ENCODE peak calls at places on chromosomes 11 and 22, in four cellular contexts. One of them, this sample, is unnamed.

GRCh38 chr22:22897036-22897435 is 9.4 kb downstream of the IGLL5 start:
- DNase-seq in mesothelial cell of epicardium: no peak
- DNase-seq in breast epithelium: no peak
- DNase-seq in HL-60: no peak
- DNase-seq in this sample: no peak

GRCh38 chr11:2467695-2468055 is 22.9 kb downstream of the KCNQ1 start:
- DNase-seq in HL-60: no peak
- DNase-seq in mesothelial cell of epicardium: no peak
- DNase-seq in breast epithelium: no peak
- DNase-seq in this sample: no peak

GRCh38 chr11:63829823-63830489 is 9.0 kb upstream of the MARK2 start:
- DNase-seq in HL-60: no peak
- DNase-seq in breast epithelium: no peak
- DNase-seq in mesothelial cell of epicardium: no peak
- DNase-seq in this sample: peak

GRCh38 chr22:43945632-43946390 is 9.4 kb upstream of the SAMM50 start:
- DNase-seq in HL-60: peak
- DNase-seq in breast epithelium: no peak
- DNase-seq in mesothelial cell of epicardium: peak
- DNase-seq in this sample: no peak

GRCh38 chr11:97087419-97087818 is 697.6 kb downstream of the JRKL start:
- DNase-seq in HL-60: no peak
- DNase-seq in mesothelial cell of epicardium: no peak
- DNase-seq in breast epithelium: no peak
- DNase-seq in this sample: no peak

GRCh38 chr11:83540112-83540675 is 254.0 kb upstream of the CCDC90B start:
- DNase-seq in breast epithelium: no peak
- DNase-seq in HL-60: no peak
- DNase-seq in mesothelial cell of epicardium: no peak
- DNase-seq in this sample: no peak

GRCh38 chr11:118241191-118242098 is 10.7 kb downstream of the MPZL3 start:
- DNase-seq in mesothelial cell of epicardium: peak
- DNase-seq in HL-60: peak
- DNase-seq in breast epithelium: peak
- DNase-seq in this sample: no peak

GRCh38 chr22:22021160-22021750 is 38.7 kb upstream of the TOP3B start:
- DNase-seq in mesothelial cell of epicardium: no peak
- DNase-seq in HL-60: no peak
- DNase-seq in breast epithelium: no peak
- DNase-seq in this sample: no peak

GRCh38 chr11:111185259-111185658 is 60.3 kb upstream of the POU2AF2 start:
- DNase-seq in mesothelial cell of epicardium: no peak
- DNase-seq in HL-60: no peak
- DNase-seq in breast epithelium: no peak
- DNase-seq in this sample: peak

GRCh38 chr11:108498046-108498815 is at the start of gene POGLUT3:
- DNase-seq in breast epithelium: no peak
- DNase-seq in mesothelial cell of epicardium: peak
- DNase-seq in HL-60: peak
- DNase-seq in this sample: no peak

GRCh38 chr11:19786644-19787043 is 74.0 kb downstream of the NAV2 start:
- DNase-seq in mesothelial cell of epicardium: no peak
- DNase-seq in breast epithelium: no peak
- DNase-seq in HL-60: no peak
- DNase-seq in this sample: no peak

GRCh38 chr11:28834877-28835276 is 726.7 kb downstream of the METTL15 start:
- DNase-seq in HL-60: no peak
- DNase-seq in breast epithelium: no peak
- DNase-seq in mesothelial cell of epicardium: no peak
- DNase-seq in this sample: peak

GRCh38 chr11:76674517-76675400 is 4.2 kb upstream of the LRRC32 start:
- DNase-seq in mesothelial cell of epicardium: no peak
- DNase-seq in breast epithelium: no peak
- DNase-seq in HL-60: no peak
- DNase-seq in this sample: no peak

GRCh38 chr11:96215094-96215782 is 127.8 kb downstream of the MAML2 start:
- DNase-seq in breast epithelium: no peak
- DNase-seq in mesothelial cell of epicardium: no peak
- DNase-seq in HL-60: peak
- DNase-seq in this sample: no peak

GRCh38 chr11:118921929-118922744 is 3.6 kb downstream of the BCL9L start:
- DNase-seq in mesothelial cell of epicardium: no peak
- DNase-seq in HL-60: no peak
- DNase-seq in breast epithelium: peak
- DNase-seq in this sample: no peak

GRCh38 chr11:13280323-13280722 is 2.7 kb downstream of the BMAL1 start:
- DNase-seq in mesothelial cell of epicardium: no peak
- DNase-seq in breast epithelium: no peak
- DNase-seq in HL-60: no peak
- DNase-seq in this sample: no peak

GRCh38 chr11:113839842-113840241 is 35.5 kb downstream of the USP28 start:
- DNase-seq in HL-60: no peak
- DNase-seq in mesothelial cell of epicardium: no peak
- DNase-seq in breast epithelium: no peak
- DNase-seq in this sample: no peak

GRCh38 chr11:126718319-126718718 is 282.3 kb downstream of the KIRREL3 start:
- DNase-seq in HL-60: no peak
- DNase-seq in mesothelial cell of epicardium: no peak
- DNase-seq in breast epithelium: no peak
- DNase-seq in this sample: no peak

GRCh38 chr11:16669799-16670415 is 68.5 kb upstream of the C11orf58 start:
- DNase-seq in breast epithelium: no peak
- DNase-seq in mesothelial cell of epicardium: no peak
- DNase-seq in HL-60: peak
- DNase-seq in this sample: peak

GRCh38 chr22:38755911-38756532 is at the start of gene SUN2:
- DNase-seq in breast epithelium: peak
- DNase-seq in mesothelial cell of epicardium: peak
- DNase-seq in HL-60: peak
- DNase-seq in this sample: no peak

GRCh38 chr22:37459211-37459610 is 27.0 kb downstream of the MFNG start:
- DNase-seq in breast epithelium: no peak
- DNase-seq in mesothelial cell of epicardium: no peak
- DNase-seq in HL-60: no peak
- DNase-seq in this sample: no peak

GRCh38 chr11:16895306-16895705 is 118.9 kb downstream of the PLEKHA7 start:
- DNase-seq in breast epithelium: no peak
- DNase-seq in HL-60: no peak
- DNase-seq in mesothelial cell of epicardium: no peak
- DNase-seq in this sample: no peak

GRCh38 chr11:117809236-117810055 is 12.4 kb upstream of the DSCAML1 start:
- DNase-seq in mesothelial cell of epicardium: peak
- DNase-seq in breast epithelium: peak
- DNase-seq in HL-60: peak
- DNase-seq in this sample: no peak

GRCh38 chr11:95794086-95794485 is 3.8 kb downstream of the CEP57 start:
- DNase-seq in HL-60: no peak
- DNase-seq in breast epithelium: no peak
- DNase-seq in mesothelial cell of epicardium: no peak
- DNase-seq in this sample: no peak

GRCh38 chr11:8766043-8766992 is 83.7 kb downstream of the RPL27A start:
- DNase-seq in HL-60: no peak
- DNase-seq in mesothelial cell of epicardium: no peak
- DNase-seq in breast epithelium: no peak
- DNase-seq in this sample: no peak

GRCh38 chr22:48823941-48824340 is 1003.7 kb downstream of the BRD1 start:
- DNase-seq in breast epithelium: no peak
- DNase-seq in HL-60: no peak
- DNase-seq in mesothelial cell of epicardium: no peak
- DNase-seq in this sample: no peak

GRCh38 chr22:48758021-48758561 is 1069.6 kb downstream of the BRD1 start:
- DNase-seq in breast epithelium: peak
- DNase-seq in mesothelial cell of epicardium: peak
- DNase-seq in HL-60: no peak
- DNase-seq in this sample: no peak

GRCh38 chr22:27212617-27213177 is 555.3 kb downstream of the MIAT start:
- DNase-seq in mesothelial cell of epicardium: peak
- DNase-seq in breast epithelium: peak
- DNase-seq in HL-60: no peak
- DNase-seq in this sample: peak

GRCh38 chr11:47847892-47848635 is at the start of gene NUP160:
- DNase-seq in breast epithelium: peak
- DNase-seq in HL-60: peak
- DNase-seq in mesothelial cell of epicardium: peak
- DNase-seq in this sample: no peak

GRCh38 chr11:96259053-96259837 is 83.8 kb downstream of the MAML2 start:
- DNase-seq in HL-60: no peak
- DNase-seq in mesothelial cell of epicardium: no peak
- DNase-seq in breast epithelium: no peak
- DNase-seq in this sample: peak

GRCh38 chr11:2583605-2583958 is 116.2 kb downstream of the KCNQ1OT1 start:
- DNase-seq in mesothelial cell of epicardium: no peak
- DNase-seq in HL-60: no peak
- DNase-seq in breast epithelium: no peak
- DNase-seq in this sample: no peak

GRCh38 chr11:132103006-132103405 is 732.6 kb downstream of the NTM start:
- DNase-seq in breast epithelium: no peak
- DNase-seq in mesothelial cell of epicardium: no peak
- DNase-seq in HL-60: no peak
- DNase-seq in this sample: no peak

GRCh38 chr22:35984776-35985175 is 43.8 kb downstream of the RBFOX2 start:
- DNase-seq in breast epithelium: no peak
- DNase-seq in mesothelial cell of epicardium: no peak
- DNase-seq in HL-60: no peak
- DNase-seq in this sample: no peak

GRCh38 chr11:121591405-121592033 is 138.8 kb upstream of the SORL1-AS1 start:
- DNase-seq in HL-60: peak
- DNase-seq in mesothelial cell of epicardium: peak
- DNase-seq in breast epithelium: peak
- DNase-seq in this sample: peak
- TF ChIP-seq CTCF in HL-60: peak
- TF ChIP-seq CTCF in mesothelial cell of epicardium: peak
- TF ChIP-seq CTCF in breast epithelium: peak
- TF ChIP-seq CTCF in this sample: peak

DNA sequence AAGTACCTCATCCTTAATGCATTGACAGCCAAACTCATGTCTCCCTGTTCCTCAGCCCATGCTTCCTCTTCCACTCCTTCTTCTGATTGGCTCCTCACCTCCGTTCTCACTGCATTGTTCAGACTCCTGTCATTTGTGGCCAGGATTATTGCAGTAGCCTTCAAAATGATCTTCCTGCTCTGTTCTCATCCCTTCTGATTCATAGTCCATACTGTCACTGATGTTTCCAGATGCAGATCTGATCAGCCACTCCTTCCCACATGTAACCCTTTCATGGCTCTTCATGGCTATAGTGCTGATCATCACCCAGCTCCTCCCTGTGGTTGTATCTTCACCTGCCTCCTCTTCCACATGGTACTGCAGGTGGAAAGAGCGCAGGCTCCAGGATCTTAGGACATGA is 71.7 kb downstream of the DEPDC5 start:
- DNase-seq in mesothelial cell of epicardium: no peak
- DNase-seq in HL-60: no peak
- DNase-seq in breast epithelium: no peak
- DNase-seq in this sample: no peak
- TF ChIP-seq CTCF in mesothelial cell of epicardium: no peak
- TF ChIP-seq CTCF in HL-60: no peak
- TF ChIP-seq CTCF in breast epithelium: no peak
- TF ChIP-seq CTCF in this sample: no peak

GRCh38 chr11:75582935-75583709 is 21.1 kb downstream of the SERPINH1 start:
- DNase-seq in HL-60: no peak
- DNase-seq in mesothelial cell of epicardium: peak
- DNase-seq in breast epithelium: peak
- DNase-seq in this sample: no peak
- TF ChIP-seq CTCF in HL-60: no peak
- TF ChIP-seq CTCF in mesothelial cell of epicardium: peak
- TF ChIP-seq CTCF in breast epithelium: no peak
- TF ChIP-seq CTCF in this sample: peak

DNA sequence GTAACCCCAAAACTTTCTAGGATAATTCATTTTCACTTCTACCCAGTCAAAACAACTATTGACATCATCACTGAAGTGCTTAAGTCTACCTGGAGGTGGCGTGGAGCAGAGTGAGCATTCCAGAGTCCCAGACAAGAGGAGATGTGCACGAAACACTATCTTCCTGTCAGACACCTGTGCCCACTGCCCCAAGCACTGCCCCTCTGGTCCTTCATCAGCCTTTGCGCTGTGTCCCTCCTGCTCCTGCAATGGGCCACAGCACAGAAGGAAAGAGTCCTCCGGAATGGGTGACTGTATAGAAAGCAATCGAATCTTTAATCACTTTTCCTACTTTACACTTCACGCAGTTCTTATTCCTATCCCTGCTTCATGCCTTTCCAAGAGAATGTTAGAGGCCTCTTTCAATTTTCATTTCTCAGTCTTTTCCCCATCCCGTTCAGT is 512 bp upstream of the GRIA4 start:
- DNase-seq in mesothelial cell of epicardium: peak
- DNase-seq in breast epithelium: peak
- DNase-seq in HL-60: no peak
- DNase-seq in this sample: no peak
- TF ChIP-seq CTCF in mesothelial cell of epicardium: peak
- TF ChIP-seq CTCF in breast epithelium: no peak
- TF ChIP-seq CTCF in HL-60: no peak
- TF ChIP-seq CTCF in this sample: peak

DNA sequence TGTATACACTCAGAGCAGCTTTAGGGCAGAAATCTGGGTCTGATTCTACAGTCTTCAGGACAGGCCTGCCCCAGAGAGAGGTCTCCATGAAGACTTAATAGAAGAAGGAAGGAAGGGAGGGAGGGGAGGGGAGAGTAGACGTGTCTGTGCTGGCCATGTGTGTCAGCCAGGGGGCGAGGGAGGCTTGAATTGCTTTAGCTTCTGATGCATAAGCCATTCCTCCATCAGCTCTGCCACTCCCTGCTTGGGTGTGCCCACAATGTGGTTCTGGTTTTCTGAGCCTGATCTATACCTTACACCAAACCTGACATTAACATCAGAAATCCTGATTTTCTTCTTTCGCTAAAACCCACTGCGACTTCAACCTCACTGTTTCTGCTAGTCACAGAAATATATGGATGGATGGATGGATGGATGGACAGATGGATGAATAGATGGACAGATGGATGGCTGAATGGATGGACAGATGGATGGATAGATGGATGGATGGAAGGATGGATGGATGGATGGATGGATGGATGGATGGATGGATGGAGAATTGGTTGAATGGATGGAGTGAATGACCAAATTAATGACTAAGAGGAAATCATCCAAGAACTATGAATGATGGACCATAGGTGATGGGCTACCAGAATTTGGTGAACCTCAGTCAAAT is 56.5 kb upstream of the PRDM11 start:
- DNase-seq in mesothelial cell of epicardium: no peak
- DNase-seq in breast epithelium: no peak
- DNase-seq in HL-60: peak
- DNase-seq in this sample: no peak
- TF ChIP-seq CTCF in mesothelial cell of epicardium: no peak
- TF ChIP-seq CTCF in breast epithelium: no peak
- TF ChIP-seq CTCF in HL-60: no peak
- TF ChIP-seq CTCF in this sample: peak